ENCODE peak calls at places on chromosomes 3 and 15, in nine cellular contexts. One of them, this sample, is unnamed.

GRCh38 chr15:90839187-90840071 is 29.0 kb upstream of the FURIN start:
- DNase-seq in head of caudate nucleus: peak
- DNase-seq in kidney glomerular epithelial cell: no peak
- DNase-seq in GM19239: peak
- DNase-seq in tibial nerve: no peak
- DNase-seq in HL-60: peak
- DNase-seq in body of pancreas: peak
- DNase-seq in amniotic stem cell: no peak
- DNase-seq in effector CD4-positive, alpha-beta T cell: no peak
- DNase-seq in this sample: no peak

GRCh38 chr3:176595307-176595706 is 602.0 kb downstream of the TBL1XR1 start:
- DNase-seq in GM19239: no peak
- DNase-seq in amniotic stem cell: peak
- DNase-seq in body of pancreas: no peak
- DNase-seq in kidney glomerular epithelial cell: peak
- DNase-seq in head of caudate nucleus: no peak
- DNase-seq in effector CD4-positive, alpha-beta T cell: no peak
- DNase-seq in HL-60: no peak
- DNase-seq in tibial nerve: no peak
- DNase-seq in this sample: no peak

GRCh38 chr3:61448378-61448777 is 113.0 kb upstream of the PTPRG start:
- DNase-seq in effector CD4-positive, alpha-beta T cell: no peak
- DNase-seq in amniotic stem cell: no peak
- DNase-seq in tibial nerve: no peak
- DNase-seq in kidney glomerular epithelial cell: no peak
- DNase-seq in head of caudate nucleus: no peak
- DNase-seq in body of pancreas: no peak
- DNase-seq in HL-60: no peak
- DNase-seq in GM19239: no peak
- DNase-seq in this sample: no peak

GRCh38 chr15:31279221-31280036 is 47.2 kb upstream of the KLF13 start:
- DNase-seq in tibial nerve: no peak
- DNase-seq in HL-60: peak
- DNase-seq in kidney glomerular epithelial cell: no peak
- DNase-seq in effector CD4-positive, alpha-beta T cell: no peak
- DNase-seq in amniotic stem cell: no peak
- DNase-seq in GM19239: no peak
- DNase-seq in body of pancreas: peak
- DNase-seq in head of caudate nucleus: peak
- DNase-seq in this sample: no peak

GRCh38 chr3:88784925-88785324 is 322.5 kb upstream of the EPHA3 start:
- DNase-seq in head of caudate nucleus: no peak
- DNase-seq in amniotic stem cell: no peak
- DNase-seq in HL-60: no peak
- DNase-seq in body of pancreas: no peak
- DNase-seq in kidney glomerular epithelial cell: no peak
- DNase-seq in GM19239: no peak
- DNase-seq in tibial nerve: no peak
- DNase-seq in effector CD4-positive, alpha-beta T cell: no peak
- DNase-seq in this sample: no peak

GRCh38 chr3:49903451-49904424 is at the start of gene MST1R:
- DNase-seq in body of pancreas: peak
- DNase-seq in effector CD4-positive, alpha-beta T cell: peak
- DNase-seq in head of caudate nucleus: peak
- DNase-seq in HL-60: no peak
- DNase-seq in amniotic stem cell: no peak
- DNase-seq in kidney glomerular epithelial cell: no peak
- DNase-seq in tibial nerve: peak
- DNase-seq in GM19239: peak
- DNase-seq in this sample: no peak

GRCh38 chr15:27813139-27813538 is 286.0 kb downstream of the OCA2 start:
- DNase-seq in amniotic stem cell: no peak
- DNase-seq in effector CD4-positive, alpha-beta T cell: no peak
- DNase-seq in head of caudate nucleus: no peak
- DNase-seq in HL-60: no peak
- DNase-seq in tibial nerve: no peak
- DNase-seq in kidney glomerular epithelial cell: no peak
- DNase-seq in GM19239: no peak
- DNase-seq in body of pancreas: no peak
- DNase-seq in this sample: no peak

GRCh38 chr3:3589715-3590130 is 209.5 kb upstream of the LRRN1 start:
- DNase-seq in amniotic stem cell: no peak
- DNase-seq in head of caudate nucleus: no peak
- DNase-seq in body of pancreas: no peak
- DNase-seq in effector CD4-positive, alpha-beta T cell: no peak
- DNase-seq in GM19239: peak
- DNase-seq in kidney glomerular epithelial cell: no peak
- DNase-seq in tibial nerve: no peak
- DNase-seq in HL-60: peak
- DNase-seq in this sample: no peak

GRCh38 chr15:69978603-69979002 is 119.1 kb downstream of the TLE3 start:
- DNase-seq in amniotic stem cell: no peak
- DNase-seq in head of caudate nucleus: no peak
- DNase-seq in tibial nerve: no peak
- DNase-seq in GM19239: no peak
- DNase-seq in effector CD4-positive, alpha-beta T cell: no peak
- DNase-seq in HL-60: no peak
- DNase-seq in kidney glomerular epithelial cell: no peak
- DNase-seq in body of pancreas: no peak
- DNase-seq in this sample: no peak